ENCODE peak calls at places on chromosome 14, in six cellular contexts. Q is Karpas-422, G is HCT116, L is PC-3, V is SK-N-SH, K is MM.1S. P is an unnamed sample.

GRCh38 chr14:90597961-90598360 is 201.1 kb downstream of the CALM1 start:
- DNase-seq in Q (no peak), G (no peak), L (no peak), V (no peak), K (no peak), P (no peak)

GRCh38 chr14:76770521-76771431 is 9.5 kb downstream of the VASH1 start:
- DNase-seq in Q (no peak), G (no peak), L (no peak), V (no peak), K (no peak), P (no peak)

GRCh38 chr14:84482256-84483071 is 1047.5 kb upstream of the FLRT2 start:
- DNase-seq in Q (no peak), G (no peak), L (peak; percentile 58), V (no peak), K (no peak), P (peak; percentile 38)

GRCh38 chr14:96965885-96966595 is 168.9 kb downstream of the VRK1 start:
- DNase-seq in Q (peak; percentile 66), G (no peak), L (no peak), V (peak; percentile 71), K (no peak), P (no peak)

GRCh38 chr14:95998656-95999055 is 40.5 kb upstream of the C14orf132 start:
- DNase-seq in Q (peak; percentile 82), G (peak; percentile 16), L (peak; percentile 33), V (peak; percentile 43), K (no peak), P (peak; percentile 73)

GRCh38 chr14:61103541-61104339 is 122.7 kb downstream of the SLC38A6 start:
- DNase-seq in Q (peak; percentile 81), G (peak; percentile 76), L (peak; percentile 99), V (peak; percentile 28), K (no peak), P (peak; percentile 97)

GRCh38 chr14:27186048-27186447 is 588.2 kb upstream of the NOVA1 start:
- DNase-seq in Q (no peak), G (no peak), L (no peak), V (no peak), K (no peak), P (no peak)

GRCh38 chr14:26370118-26370517 is 227.7 kb downstream of the NOVA1 start:
- DNase-seq in Q (no peak), G (no peak), L (no peak), V (no peak), K (no peak), P (no peak)

GRCh38 chr14:53109028-53109687 is 44.0 kb downstream of the DDHD1 start:
- DNase-seq in Q (peak; percentile 77), G (no peak), L (no peak), V (no peak), K (peak; percentile 75), P (peak; percentile 54)

GRCh38 chr14:88834883-88835431 is 10.5 kb downstream of the TTC8 start:
- DNase-seq in Q (no peak), G (no peak), L (peak; percentile 46), V (no peak), K (no peak), P (peak; percentile 76)

GRCh38 chr14:96384053-96384452 is 7.9 kb upstream of the AK7 start:
- DNase-seq in Q (no peak), G (no peak), L (no peak), V (no peak), K (no peak), P (no peak)

GRCh38 chr14:85399196-85399595 is 130.7 kb upstream of the FLRT2 start:
- DNase-seq in Q (no peak), G (no peak), L (no peak), V (no peak), K (no peak), P (peak; percentile 44)

GRCh38 chr14:102223682-102224081 is 81.3 kb downstream of the MOK start:
- DNase-seq in Q (no peak), G (no peak), L (no peak), V (no peak), K (no peak), P (no peak)

GRCh38 chr14:100106260-100106659 is 41.0 kb downstream of the EVL start:
- DNase-seq in Q (no peak), G (no peak), L (no peak), V (no peak), K (no peak), P (no peak)

GRCh38 chr14:47511829-47512228 is 163.6 kb downstream of the MDGA2 start:
- DNase-seq in Q (no peak), G (no peak), L (no peak), V (no peak), K (no peak), P (no peak)

GRCh38 chr14:99853206-99853605 is 60.0 kb downstream of the EML1 start:
- DNase-seq in Q (no peak), G (no peak), L (no peak), V (peak; percentile 50), K (no peak), P (peak; percentile 9)

GRCh38 chr14:72535485-72535884 is 358.4 kb downstream of the DPF3 start:
- DNase-seq in Q (peak; percentile 60), G (no peak), L (no peak), V (no peak), K (no peak), P (no peak)

GRCh38 chr14:65256714-65257113 is 154.4 kb upstream of the MAX start:
- DNase-seq in Q (no peak), G (no peak), L (no peak), V (no peak), K (no peak), P (no peak)

GRCh38 chr14:88668448-88669116 is 105.7 kb downstream of the ZC3H14 start:
- DNase-seq in Q (peak; percentile 54), G (no peak), L (no peak), V (no peak), K (no peak), P (no peak)

GRCh38 chr14:91323671-91324605 is 79.4 kb upstream of the GPR68 start:
- DNase-seq in Q (peak; percentile 96), G (peak; percentile 18), L (peak; percentile 70), V (peak; percentile 81), K (peak; percentile 78), P (peak; percentile 55)

GRCh38 chr14:35335388-35336092 is 43.4 kb downstream of the PSMA6 start:
- DNase-seq in Q (no peak), G (no peak), L (peak; percentile 46), V (peak; percentile 36), K (no peak), P (no peak)

GRCh38 chr14:98458702-98459101 is 813.3 kb downstream of the BCL11B start:
- DNase-seq in Q (no peak), G (no peak), L (no peak), V (no peak), K (no peak), P (no peak)
- H3K9me2 ChIP-seq in Q (no peaks in the 10 kb centered on the region), G (no peaks in the 10 kb centered on the region), L (no peaks in the 10 kb centered on the region), V (no peaks in the 10 kb centered on the region), K (no peaks in the 10 kb centered on the region), P (no peaks in the 10 kb centered on the region)

GRCh38 chr14:24130380-24130716 is at the start of gene FITM1:
- DNase-seq in Q (no peak), G (no peak), L (no peak), V (no peak), K (no peak), P (no peak)

GRCh38 chr14:24130717-24131548 is 474 bp downstream of the FITM1 start:
- DNase-seq in Q (no peak), G (no peak), L (no peak), V (peak; percentile 18), K (no peak), P (no peak)

GRCh38 chr14:24132061-24132685 is 1.7 kb downstream of the FITM1 start:
- DNase-seq in Q (no peak), G (no peak), L (no peak), V (no peak), K (no peak), P (no peak)

GRCh38 chr14:24132976-24133375 is 2.5 kb downstream of the FITM1 start:
- DNase-seq in Q (no peak), G (no peak), L (no peak), V (no peak), K (no peak), P (no peak)

DNA sequence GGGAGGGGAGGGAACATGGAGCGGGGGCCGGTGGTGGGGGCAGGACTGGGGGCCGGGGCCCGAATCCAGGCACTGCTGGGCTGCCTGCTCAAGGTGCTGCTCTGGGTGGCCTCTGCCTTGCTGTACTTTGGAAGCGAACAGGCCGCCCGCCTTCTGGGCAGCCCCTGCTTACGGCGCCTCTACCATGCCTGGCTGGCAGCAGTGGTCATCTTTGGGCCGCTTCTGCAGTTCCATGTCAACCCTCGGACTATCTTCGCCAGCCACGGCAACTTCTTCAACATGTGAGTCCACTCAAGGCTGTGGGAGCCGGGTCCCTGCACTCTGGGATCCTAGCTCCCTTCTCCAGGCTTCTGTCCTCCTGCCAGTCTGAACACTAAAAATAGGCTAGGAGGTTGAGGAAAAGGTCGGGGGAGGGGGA is 1.1 kb downstream of the FITM1 start:
- DNase-seq in Q (no peak), G (no peak), L (no peak), V (no peak), K (no peak), P (no peak)
- H3K27ac ChIP-seq in Q (no peak overlapping the region), G (no peak overlapping the region), L (no peak overlapping the region), V (no peak overlapping the region), K (no peak overlapping the region), P (no peak overlapping the region)

GRCh38 chr14:68113328-68113930 is 293.9 kb downstream of the RAD51B start:
- DNase-seq in Q (no peak), G (no peak), L (no peak), V (no peak), K (no peak), P (no peak)

GRCh38 chr14:68112456-68112855 is 292.9 kb downstream of the RAD51B start:
- DNase-seq in Q (no peak), G (no peak), L (no peak), V (no peak), K (no peak), P (no peak)

GRCh38 chr14:68109132-68109531 is 289.6 kb downstream of the RAD51B start:
- DNase-seq in Q (no peak), G (no peak), L (no peak), V (no peak), K (no peak), P (peak; percentile 66)

GRCh38 chr14:68111733-68112270 is 292.2 kb downstream of the RAD51B start:
- DNase-seq in Q (no peak), G (no peak), L (peak; percentile 14), V (no peak), K (no peak), P (no peak)

DNA sequence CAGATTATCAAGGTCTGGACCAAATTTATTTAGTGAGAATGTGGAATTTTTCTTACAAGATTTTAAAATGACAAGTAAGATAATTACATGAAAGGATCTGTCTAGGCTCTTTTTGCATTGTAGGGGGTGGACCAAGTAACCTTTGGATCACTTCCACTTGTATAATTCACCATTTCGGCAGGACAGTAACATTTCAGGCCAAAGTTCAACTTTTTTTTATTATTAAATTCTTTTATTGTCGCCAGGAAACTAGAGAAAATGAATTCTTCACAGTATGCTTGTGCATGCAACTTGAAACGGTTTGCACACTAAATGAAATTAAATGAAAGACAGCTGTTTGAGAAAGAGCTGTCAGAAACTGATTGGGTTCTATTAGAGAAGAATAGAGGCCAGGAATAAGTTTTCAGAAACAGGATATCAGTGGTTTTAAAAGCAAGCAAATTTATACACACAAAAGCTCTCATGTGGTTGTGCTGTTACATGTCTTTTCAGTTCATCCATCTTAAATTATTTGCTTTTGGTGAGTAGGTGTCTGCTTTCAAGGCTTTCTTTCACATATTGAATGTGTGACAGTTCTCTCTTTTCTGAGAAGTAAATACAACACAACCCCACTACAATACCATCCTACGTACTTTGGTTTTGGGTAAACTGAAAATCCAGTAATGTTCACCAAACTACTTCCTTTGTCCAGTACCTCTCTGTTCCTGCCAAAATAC is 291.6 kb downstream of the RAD51B start:
- DNase-seq in Q (no peak), G (no peak), L (no peak), V (no peak), K (no peak), P (no peak)
- H3K9ac ChIP-seq in Q (no peak overlapping the region), G (no peak overlapping the region), L (no peak overlapping the region), V (no peak overlapping the region), K (no peak overlapping the region), P (no peak overlapping the region)

GRCh38 chr14:32306549-32306948 is 22.5 kb upstream of the AKAP6 start:
- DNase-seq in Q (no peak), G (no peak), L (peak; percentile 38), V (no peak), K (no peak), P (peak; percentile 34)
- H3K9me2 ChIP-seq in Q (no peaks in the 10 kb centered on the region), G (no peaks in the 10 kb centered on the region), L (no peaks in the 10 kb centered on the region), V (no peaks in the 10 kb centered on the region), K (no peaks in the 10 kb centered on the region), P (no peaks in the 10 kb centered on the region)